ENCODE peak calls at places on chromosome 6, in nine cellular contexts. H, T, F, C, L, K, I, E and P are unnamed samples.

GRCh38 chr6:109445382-109445781 is 4.9 kb downstream of the SMPD2 start:
- DNase-seq in H (no peak), T (no peak), F (no peak), C (no peak), L (no peak), K (no peak), I (no peak), E (no peak), P (no peak)

GRCh38 chr6:26104457-26105108 is 17.4 kb downstream of the HFE start:
- DNase-seq in H (no peak), T (no peak), F (no peak), C (no peak), L (no peak), K (no peak), I (no peak), E (no peak), P (no peak)

GRCh38 chr6:110944681-110945151 is 13.8 kb upstream of the GTF3C6 start:
- DNase-seq in H (peak), T (peak), F (no peak), C (peak), L (no peak), K (peak), I (no peak), E (no peak), P (no peak)

GRCh38 chr6:3272911-3273547 is 14.3 kb downstream of the PSMG4 start:
- DNase-seq in H (no peak), T (no peak), F (no peak), C (no peak), L (no peak), K (no peak), I (no peak), E (no peak), P (no peak)

GRCh38 chr6:51855310-51856082 is 231.9 kb downstream of the PKHD1 start:
- DNase-seq in H (peak), T (peak), F (no peak), C (peak), L (peak), K (peak), I (peak), E (no peak), P (no peak)

GRCh38 chr6:149166324-149166723 is 151.2 kb upstream of the TAB2 start:
- DNase-seq in H (no peak), T (no peak), F (no peak), C (no peak), L (no peak), K (no peak), I (no peak), E (no peak), P (no peak)

GRCh38 chr6:30931272-30931671 is 698 bp downstream of the SFTA2 start:
- DNase-seq in H (no peak), T (no peak), F (no peak), C (no peak), L (no peak), K (no peak), I (no peak), E (no peak), P (no peak)

GRCh38 chr6:25963426-25964123 is 973 bp downstream of the TRIM38 start:
- DNase-seq in H (no peak), T (peak), F (no peak), C (no peak), L (no peak), K (peak), I (no peak), E (no peak), P (no peak)

GRCh38 chr6:51550243-51550642 is 537.2 kb downstream of the PKHD1 start:
- DNase-seq in H (no peak), T (no peak), F (no peak), C (no peak), L (no peak), K (no peak), I (no peak), E (no peak), P (no peak)

GRCh38 chr6:17096076-17096475 is 5.8 kb upstream of the STMND1 start:
- DNase-seq in H (no peak), T (no peak), F (no peak), C (no peak), L (no peak), K (no peak), I (no peak), E (no peak), P (no peak)

GRCh38 chr6:70289299-70289698 is 13.6 kb downstream of the COL9A1 start:
- DNase-seq in H (no peak), T (no peak), F (no peak), C (no peak), L (no peak), K (no peak), I (no peak), E (no peak), P (no peak)

GRCh38 chr6:17725083-17725482 is 18.4 kb upstream of the NUP153 start:
- DNase-seq in H (no peak), T (no peak), F (no peak), C (no peak), L (peak), K (no peak), I (peak), E (no peak), P (no peak)

GRCh38 chr6:37525460-37526357 is 26.0 kb upstream of the CCDC167 start:
- DNase-seq in H (no peak), T (peak), F (no peak), C (no peak), L (no peak), K (no peak), I (peak), E (no peak), P (no peak)

GRCh38 chr6:93388070-93388469 is 31.3 kb downstream of the EPHA7 start:
- DNase-seq in H (no peak), T (no peak), F (no peak), C (no peak), L (no peak), K (no peak), I (no peak), E (no peak), P (no peak)

GRCh38 chr6:157274471-157275226 is 48.7 kb downstream of the TMEM242 start:
- DNase-seq in H (no peak), T (peak), F (peak), C (no peak), L (peak), K (peak), I (peak), E (peak), P (peak)

GRCh38 chr6:159973951-159974350 is 5.1 kb downstream of the IGF2R start:
- DNase-seq in H (no peak), T (peak), F (no peak), C (no peak), L (no peak), K (peak), I (peak), E (no peak), P (no peak)

GRCh38 chr6:93120154-93120742 is 299.1 kb downstream of the EPHA7 start:
- DNase-seq in H (no peak), T (no peak), F (no peak), C (no peak), L (no peak), K (no peak), I (no peak), E (no peak), P (no peak)

GRCh38 chr6:51382838-51383237 is 564.2 kb downstream of the TFAP2B start:
- DNase-seq in H (no peak), T (no peak), F (no peak), C (no peak), L (no peak), K (no peak), I (no peak), E (no peak), P (no peak)

GRCh38 chr6:28758046-28758817 is 165.6 kb downstream of the TRIM27 start:
- DNase-seq in H (no peak), T (peak), F (no peak), C (peak), L (no peak), K (peak), I (no peak), E (no peak), P (no peak)

GRCh38 chr6:113584767-113585166 is 272.4 kb upstream of the MARCKS start:
- DNase-seq in H (no peak), T (no peak), F (no peak), C (no peak), L (no peak), K (no peak), I (no peak), E (no peak), P (no peak)

GRCh38 chr6:5020142-5020541 is 16.3 kb upstream of the RPP40 start:
- DNase-seq in H (no peak), T (no peak), F (no peak), C (no peak), L (no peak), K (no peak), I (no peak), E (no peak), P (no peak)

GRCh38 chr6:136180729-136181128 is 69.4 kb downstream of the MTFR2 start:
- DNase-seq in H (no peak), T (no peak), F (no peak), C (no peak), L (no peak), K (no peak), I (no peak), E (no peak), P (no peak)

GRCh38 chr6:30130887-30131862 is 4.8 kb upstream of the TRIM40 start:
- DNase-seq in H (peak), T (peak), F (no peak), C (peak), L (peak), K (peak), I (peak), E (peak), P (no peak)

GRCh38 chr6:26328265-26328844 is 36.6 kb upstream of the BTN3A2 start:
- DNase-seq in H (no peak), T (peak), F (no peak), C (no peak), L (no peak), K (no peak), I (no peak), E (no peak), P (no peak)

GRCh38 chr6:157893238-157893637 is 70.2 kb downstream of the SNX9 start:
- DNase-seq in H (no peak), T (no peak), F (no peak), C (no peak), L (no peak), K (no peak), I (no peak), E (no peak), P (no peak)

GRCh38 chr6:157054531-157054979 is 268.8 kb downstream of the TMEM242 start:
- DNase-seq in H (peak), T (no peak), F (no peak), C (no peak), L (no peak), K (no peak), I (no peak), E (no peak), P (no peak)

GRCh38 chr6:127464161-127464880 is 5.1 kb upstream of the KIAA0408 start:
- DNase-seq in H (no peak), T (no peak), F (no peak), C (no peak), L (no peak), K (peak), I (no peak), E (no peak), P (no peak)

GRCh38 chr6:14661188-14661587 is 543.6 kb downstream of the CD83 start:
- DNase-seq in H (no peak), T (no peak), F (no peak), C (no peak), L (no peak), K (peak), I (no peak), E (no peak), P (no peak)

GRCh38 chr6:1255646-1256365 is 56.1 kb upstream of the FOXQ1 start:
- DNase-seq in H (no peak), T (no peak), F (no peak), C (no peak), L (no peak), K (no peak), I (no peak), E (no peak), P (no peak)

GRCh38 chr6:56091159-56091869 is 156.1 kb downstream of the COL21A1 start:
- DNase-seq in H (no peak), T (peak), F (no peak), C (peak), L (no peak), K (peak), I (peak), E (no peak), P (no peak)

GRCh38 chr6:1029196-1029595 is 282.7 kb upstream of the FOXQ1 start:
- DNase-seq in H (no peak), T (no peak), F (no peak), C (no peak), L (no peak), K (no peak), I (no peak), E (no peak), P (no peak)

GRCh38 chr6:40419881-40420705 is 167.1 kb downstream of the LRFN2 start:
- DNase-seq in H (no peak), T (no peak), F (no peak), C (no peak), L (no peak), K (no peak), I (no peak), E (no peak), P (no peak)

GRCh38 chr6:150229775-150230561 is 87.1 kb downstream of the PPP1R14C start:
- DNase-seq in H (no peak), T (no peak), F (no peak), C (no peak), L (no peak), K (peak), I (no peak), E (no peak), P (no peak)

GRCh38 chr6:25027221-25027916 is 91.6 kb upstream of the RIPOR2 start:
- DNase-seq in H (peak), T (no peak), F (no peak), C (peak), L (no peak), K (no peak), I (no peak), E (no peak), P (no peak)

GRCh38 chr6:38997128-38997761 is 51.3 kb upstream of the GLP1R start:
- DNase-seq in H (no peak), T (peak), F (no peak), C (no peak), L (peak), K (peak), I (peak), E (peak), P (no peak)

GRCh38 chr6:141946502-141946901 is 186.2 kb upstream of the GJE1 start:
- DNase-seq in H (no peak), T (no peak), F (no peak), C (no peak), L (no peak), K (no peak), I (no peak), E (no peak), P (no peak)

GRCh38 chr6:163243083-163243482 is 171.4 kb upstream of the QKI start:
- DNase-seq in H (no peak), T (no peak), F (no peak), C (no peak), L (no peak), K (no peak), I (no peak), E (no peak), P (no peak)

GRCh38 chr6:19368511-19368910 is 468.7 kb upstream of the ID4 start:
- DNase-seq in H (no peak), T (peak), F (no peak), C (no peak), L (no peak), K (peak), I (no peak), E (no peak), P (no peak)
- TF ChIP-seq CTCF in H (no peak), T (peak), F (no peak), C (no peak), L (no peak), K (peak), I (no peak), E (no peak), P (no peak)

GRCh38 chr6:7566617-7567173 is 23.3 kb upstream of the SNRNP48 start:
- DNase-seq in H (no peak), T (no peak), F (no peak), C (no peak), L (no peak), K (no peak), I (no peak), E (no peak), P (no peak)
- TF ChIP-seq CTCF in H (no peak), T (no peak), F (no peak), C (no peak), L (no peak), K (no peak), I (no peak), E (no peak), P (no peak)

DNA sequence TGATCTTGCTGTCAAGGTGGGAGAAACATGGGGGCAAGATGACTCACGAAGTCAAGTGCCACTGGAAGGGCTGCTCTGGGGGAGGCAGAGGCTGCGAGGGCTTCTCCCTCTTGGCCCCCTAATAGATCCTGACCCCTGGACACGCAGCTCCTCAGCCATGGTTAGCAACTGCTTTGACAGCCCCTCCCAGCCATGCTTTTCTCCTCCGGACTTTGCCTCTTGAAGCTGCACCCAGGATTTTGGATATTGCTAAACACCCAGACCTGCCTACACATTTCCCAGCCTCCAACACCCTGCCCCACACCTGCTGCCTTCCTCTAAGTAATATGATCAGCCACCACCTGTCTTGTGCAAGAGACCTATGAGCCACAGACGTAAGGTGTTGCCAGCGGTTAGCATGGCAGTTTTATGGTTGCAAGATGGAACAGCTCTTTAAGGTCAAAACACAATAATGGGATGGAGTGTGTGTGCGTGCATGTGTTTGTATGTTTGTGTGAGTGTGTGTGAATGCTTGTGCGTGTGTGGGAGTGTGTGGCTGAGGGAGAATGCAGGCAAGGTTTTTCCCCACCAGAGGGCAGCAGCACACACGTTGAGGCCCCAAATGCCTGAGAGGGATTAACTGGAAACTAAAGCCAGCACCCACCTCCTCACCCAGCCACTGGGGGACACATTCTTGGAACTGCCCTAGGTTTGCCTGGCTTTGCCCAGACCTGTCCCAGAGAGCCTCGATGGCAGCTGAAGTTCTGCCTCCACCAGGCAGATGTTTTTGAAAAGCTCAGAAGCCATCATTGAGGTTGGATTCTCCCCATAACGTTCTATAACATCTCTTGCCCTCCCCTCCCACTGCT is 2.5 kb downstream of the IP6K3 start:
- DNase-seq in H (peak), T (peak), F (peak), C (peak), L (peak), K (peak), I (peak), E (peak), P (no peak)
- TF ChIP-seq CTCF in H (peak), T (peak), F (peak), C (peak), L (peak), K (peak), I (peak), E (peak), P (peak)

DNA sequence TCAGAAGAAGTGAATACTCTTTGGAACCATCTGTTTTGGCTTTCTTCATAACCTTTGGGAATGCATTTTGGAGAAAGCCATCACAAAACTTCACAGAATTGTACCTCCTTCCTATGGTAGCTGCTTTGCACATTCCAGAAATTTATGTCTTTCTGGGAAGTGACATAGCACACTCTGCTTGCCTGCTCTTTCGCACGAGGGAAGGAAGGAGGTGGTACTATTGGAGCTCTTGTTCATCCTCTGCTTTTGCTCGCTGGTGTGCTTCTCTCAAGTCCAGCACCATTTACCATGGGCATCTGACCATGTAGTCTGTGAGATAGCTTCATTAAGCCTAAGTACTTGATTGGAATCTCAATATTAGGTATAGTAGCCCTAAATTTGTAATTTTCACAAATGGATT is 473.3 kb upstream of the SLC35B3 start:
- DNase-seq in H (no peak), T (no peak), F (no peak), C (no peak), L (no peak), K (no peak), I (no peak), E (no peak), P (no peak)
- TF ChIP-seq CTCF in H (no peak), T (no peak), F (no peak), C (no peak), L (no peak), K (no peak), I (no peak), E (no peak), P (no peak)

DNA sequence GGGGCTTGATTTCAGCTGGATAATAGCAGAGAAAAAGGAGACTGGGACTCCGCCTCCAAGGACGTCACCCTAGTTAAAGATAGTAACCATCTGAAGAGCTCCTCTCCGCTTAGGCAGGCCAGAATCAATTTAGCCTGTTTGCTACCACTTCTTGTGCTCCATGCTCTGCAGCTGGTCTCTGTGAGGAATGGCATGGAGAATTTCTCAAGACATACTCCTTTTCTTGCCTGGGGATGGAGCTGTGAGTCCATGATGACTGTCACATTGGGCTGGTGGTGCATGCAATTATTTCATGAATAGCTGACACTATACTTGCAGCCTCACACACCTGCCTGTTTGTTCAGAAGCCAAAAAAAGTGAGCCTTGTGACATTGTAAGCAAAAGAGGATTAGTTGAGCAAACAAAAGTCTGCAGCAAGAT is 61.4 kb downstream of the TXLNB start:
- DNase-seq in H (no peak), T (peak), F (no peak), C (no peak), L (no peak), K (peak), I (peak), E (no peak), P (no peak)
- TF ChIP-seq CTCF in H (no peak), T (no peak), F (no peak), C (peak), L (no peak), K (peak), I (peak), E (no peak), P (no peak)

DNA sequence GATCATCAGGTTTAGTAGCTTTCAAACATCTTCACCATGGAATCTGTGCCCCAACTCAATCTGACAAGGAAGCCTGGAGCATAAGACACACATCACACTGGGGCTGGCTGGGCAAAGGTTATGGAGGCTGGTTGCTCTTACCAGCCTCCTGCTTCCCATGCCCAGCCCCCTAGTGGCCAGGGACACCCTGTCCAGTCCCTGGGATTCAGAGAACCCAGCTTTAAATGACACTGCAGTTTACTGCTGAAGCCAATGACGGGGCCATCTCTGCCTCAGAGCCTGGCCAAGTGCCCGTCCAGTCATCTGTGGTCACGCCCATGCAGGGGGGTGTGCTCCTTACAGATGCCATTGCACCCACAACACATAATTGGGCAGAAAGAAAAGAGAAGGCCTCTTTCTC is 272.9 kb downstream of the SMOC2 start:
- DNase-seq in H (no peak), T (peak), F (no peak), C (no peak), L (peak), K (no peak), I (no peak), E (no peak), P (no peak)
- TF ChIP-seq CTCF in H (peak), T (peak), F (no peak), C (peak), L (peak), K (peak), I (peak), E (peak), P (peak)